ENCODE peak calls at places on chromosome 16, in nine cellular contexts. K, E, B, U, M, S, L, J and G are unnamed samples.

GRCh38 chr16:68644715-68645493 is at the start of gene CDH3:
- DNase-seq in K (peak), E (peak), B (peak), U (no peak), M (peak), S (no peak), L (no peak), J (no peak), G (no peak)

GRCh38 chr16:7746971-7747370 is 414.3 kb downstream of the RBFOX1 start:
- DNase-seq in K (no peak), E (no peak), B (no peak), U (no peak), M (no peak), S (no peak), L (no peak), J (no peak), G (no peak)

GRCh38 chr16:49459953-49460735 is 86.5 kb downstream of the C16orf78 start:
- DNase-seq in K (no peak), E (peak), B (no peak), U (no peak), M (no peak), S (no peak), L (no peak), J (no peak), G (no peak)

GRCh38 chr16:79748629-79749028 is 148.1 kb upstream of the MAF start:
- DNase-seq in K (no peak), E (no peak), B (no peak), U (no peak), M (no peak), S (no peak), L (no peak), J (no peak), G (no peak)

GRCh38 chr16:53089434-53090270 is 34.9 kb downstream of the CHD9 start:
- DNase-seq in K (no peak), E (no peak), B (no peak), U (peak), M (no peak), S (no peak), L (no peak), J (no peak), G (no peak)

GRCh38 chr16:72590179-72590937 is 418.4 kb upstream of the PMFBP1 start:
- DNase-seq in K (no peak), E (no peak), B (no peak), U (no peak), M (peak), S (no peak), L (peak), J (peak), G (peak)

GRCh38 chr16:52680993-52681392 is 134.1 kb upstream of the TOX3 start:
- DNase-seq in K (no peak), E (no peak), B (no peak), U (no peak), M (no peak), S (no peak), L (no peak), J (no peak), G (no peak)

GRCh38 chr16:85514601-85515318 is 98.4 kb upstream of the GSE1 start:
- DNase-seq in K (peak), E (no peak), B (peak), U (peak), M (no peak), S (peak), L (no peak), J (no peak), G (no peak)

GRCh38 chr16:25568991-25569390 is 122.8 kb upstream of the HS3ST4 start:
- DNase-seq in K (no peak), E (no peak), B (no peak), U (no peak), M (no peak), S (no peak), L (no peak), J (no peak), G (no peak)

GRCh38 chr16:24539295-24539849 is at the start of gene RBBP6:
- DNase-seq in K (peak), E (peak), B (peak), U (peak), M (peak), S (peak), L (peak), J (peak), G (peak)
- TF ChIP-seq CTCF in K (peak), E (peak), B (peak), U (no peak), M (peak), S (peak), L (peak), J (peak), G (peak)

DNA sequence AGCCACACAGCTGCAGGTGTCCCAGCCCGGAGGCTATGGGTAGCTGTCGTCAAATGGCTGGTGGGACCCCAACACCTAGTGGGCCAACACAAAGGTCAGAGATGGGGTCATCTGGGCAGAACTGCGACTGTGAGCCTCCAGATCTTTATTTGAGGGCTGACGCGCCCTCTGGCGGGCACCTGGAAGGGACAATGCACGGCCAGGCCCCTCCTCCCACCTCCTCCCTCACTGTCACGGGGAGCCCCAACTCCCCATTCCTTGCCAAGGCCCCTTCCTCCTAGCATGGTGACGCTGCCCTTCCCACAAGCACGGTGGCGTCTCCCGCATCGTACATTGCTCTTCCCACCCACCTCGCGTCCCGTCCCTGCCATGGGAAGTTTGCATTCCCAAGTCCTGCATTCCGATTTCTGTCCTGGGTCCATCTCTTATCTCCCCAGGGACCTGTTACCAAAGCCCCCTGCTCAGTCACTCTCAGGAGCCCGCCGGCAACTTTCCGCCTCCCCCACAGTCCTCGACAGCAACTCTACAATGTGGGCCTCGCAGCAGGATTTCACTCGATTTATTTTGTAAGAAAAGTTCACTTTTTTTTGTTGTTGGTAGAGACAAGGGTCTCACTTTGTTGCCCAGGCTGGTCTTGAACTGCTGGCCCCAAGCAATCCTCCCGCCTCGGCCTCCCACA is 1.0 kb downstream of the TLE7 start:
- DNase-seq in K (no peak), E (no peak), B (peak), U (no peak), M (peak), S (no peak), L (no peak), J (no peak), G (peak)
- TF ChIP-seq CTCF in K (no peak), E (peak), B (no peak), U (no peak), M (peak), S (no peak), L (peak), J (peak), G (peak)

DNA sequence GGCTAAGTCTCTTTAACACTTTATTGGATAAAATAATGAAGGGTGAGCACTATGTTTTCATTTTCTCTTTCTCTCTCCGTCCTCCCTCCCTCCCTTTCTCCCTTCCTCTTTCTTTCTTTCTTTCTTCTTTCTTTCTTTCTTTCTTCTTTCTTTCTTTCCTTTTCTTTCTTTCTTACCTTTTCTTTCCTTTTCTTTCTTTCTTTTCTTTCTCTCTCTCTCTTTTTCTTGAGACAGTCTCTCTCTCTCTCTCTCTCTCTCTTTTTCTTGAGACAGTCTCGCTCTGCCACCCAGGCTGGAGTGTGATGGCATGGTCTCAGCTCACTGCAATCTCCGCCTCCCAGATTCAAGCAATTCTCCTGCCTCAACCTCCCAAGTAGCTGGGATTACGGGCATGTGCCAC is 21.5 kb upstream of the CDR2 start:
- DNase-seq in K (no peak), E (no peak), B (no peak), U (no peak), M (no peak), S (no peak), L (no peak), J (no peak), G (no peak)
- TF ChIP-seq CTCF in K (no peak), E (no peak), B (no peak), U (no peak), M (no peak), S (no peak), L (no peak), J (no peak), G (no peak)

GRCh38 chr16:77064037-77064436 is 127.0 kb upstream of the MON1B start:
- DNase-seq in K (no peak), E (no peak), B (no peak), U (no peak), M (no peak), S (no peak), L (no peak), J (no peak), G (no peak)

GRCh38 chr16:77066896-77067496 is 124.0 kb upstream of the MON1B start:
- DNase-seq in K (no peak), E (no peak), B (no peak), U (no peak), M (no peak), S (no peak), L (no peak), J (no peak), G (no peak)

GRCh38 chr16:77070683-77071082 is 120.3 kb upstream of the MON1B start:
- DNase-seq in K (no peak), E (no peak), B (no peak), U (no peak), M (no peak), S (no peak), L (no peak), J (no peak), G (no peak)

GRCh38 chr16:77068402-77068801 is 122.6 kb upstream of the MON1B start:
- DNase-seq in K (no peak), E (no peak), B (no peak), U (no peak), M (no peak), S (no peak), L (no peak), J (no peak), G (no peak)

DNA sequence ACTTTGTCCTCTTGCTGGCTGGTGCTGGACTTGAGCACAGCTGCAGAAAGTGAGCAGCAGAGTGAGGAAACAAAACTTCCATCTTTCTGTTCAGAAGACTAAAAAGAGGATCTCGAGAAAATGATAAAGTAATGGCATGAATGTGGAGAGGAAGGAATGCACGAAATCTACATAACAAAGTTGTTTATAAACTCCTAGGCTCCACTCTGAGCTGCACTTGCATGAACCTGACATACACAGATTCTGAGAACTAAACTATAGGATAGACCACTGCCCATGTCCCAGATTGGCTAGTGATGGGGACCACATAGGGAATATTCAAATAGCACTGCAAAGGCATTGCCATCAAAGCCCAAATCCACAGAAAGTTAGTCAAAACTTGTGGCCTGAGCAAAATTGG is 121.1 kb upstream of the MON1B start:
- DNase-seq in K (no peak), E (no peak), B (no peak), U (no peak), M (no peak), S (no peak), L (no peak), J (no peak), G (no peak)
- TF ChIP-seq CTCF in K (no peak), E (no peak), B (no peak), U (no peak), M (no peak), S (no peak), L (no peak), J (no peak), G (no peak)

DNA sequence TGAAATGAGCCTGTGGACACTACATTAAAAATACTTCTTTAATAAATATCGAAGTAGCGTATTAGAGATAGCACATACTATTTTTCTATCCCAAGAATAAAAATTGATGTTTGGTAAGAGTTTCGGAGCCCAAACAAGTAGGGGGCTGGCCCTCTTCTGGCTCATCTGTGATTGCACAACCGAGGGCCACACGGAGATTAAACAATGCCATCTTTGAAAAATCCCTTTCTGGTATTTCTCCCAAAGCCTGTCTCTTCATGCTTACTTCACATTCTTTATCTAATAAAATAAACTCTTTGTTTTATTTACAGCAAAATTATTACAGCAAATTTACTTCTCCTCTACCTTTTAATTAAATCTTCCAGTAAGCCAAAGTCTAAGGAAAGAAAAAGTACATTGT is 9.6 kb upstream of the MYH11 start:
- DNase-seq in K (no peak), E (no peak), B (no peak), U (no peak), M (no peak), S (no peak), L (no peak), J (no peak), G (no peak)
- TF ChIP-seq CTCF in K (no peak), E (no peak), B (no peak), U (no peak), M (no peak), S (no peak), L (no peak), J (no peak), G (no peak)

GRCh38 chr16:76650579-76650978 is 373.4 kb downstream of the CNTNAP4 start:
- DNase-seq in K (no peak), E (no peak), B (peak), U (no peak), M (no peak), S (no peak), L (no peak), J (no peak), G (no peak)

GRCh38 chr16:76654421-76654820 is 377.2 kb downstream of the CNTNAP4 start:
- DNase-seq in K (no peak), E (no peak), B (no peak), U (no peak), M (no peak), S (no peak), L (no peak), J (no peak), G (no peak)

GRCh38 chr16:76656951-76657498 is 379.8 kb downstream of the CNTNAP4 start:
- DNase-seq in K (no peak), E (no peak), B (no peak), U (no peak), M (no peak), S (no peak), L (no peak), J (no peak), G (no peak)

DNA sequence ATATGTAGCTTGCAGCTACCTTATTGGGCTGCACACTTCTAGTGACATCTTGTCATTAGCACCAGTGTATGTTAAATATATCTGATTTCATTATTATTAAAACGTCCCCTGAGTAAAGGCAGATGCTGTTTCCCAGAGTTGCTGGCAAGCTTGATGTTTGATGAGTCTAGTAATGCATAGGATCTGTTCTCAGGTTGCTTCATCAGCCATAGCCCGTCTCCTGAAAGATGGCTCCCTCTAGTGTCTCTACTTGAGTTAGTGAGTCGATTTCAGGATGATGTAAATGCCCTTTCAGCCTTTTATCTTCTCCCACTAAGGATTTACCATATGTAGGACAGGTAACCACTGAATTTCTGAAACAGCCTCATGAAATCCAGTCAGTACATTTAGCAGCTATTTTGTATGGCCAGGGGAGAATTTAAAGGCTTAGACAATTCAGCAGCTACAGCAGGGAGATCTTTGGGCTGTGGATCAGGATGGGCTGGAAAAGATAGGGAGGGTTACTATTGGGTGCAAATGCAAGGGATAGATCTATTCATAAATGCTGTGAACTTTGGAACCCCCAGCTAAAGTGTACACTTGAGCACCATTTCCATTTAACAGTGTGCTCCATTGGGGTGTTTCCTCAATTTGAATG is 376.3 kb downstream of the CNTNAP4 start:
- DNase-seq in K (no peak), E (no peak), B (peak), U (no peak), M (peak), S (no peak), L (peak), J (peak), G (peak)
- TF ChIP-seq CTCF in K (peak), E (peak), B (peak), U (peak), M (peak), S (no peak), L (peak), J (peak), G (peak)

GRCh38 chr16:66872927-66873684 is 7.2 kb upstream of the PDP2 start:
- DNase-seq in K (peak), E (peak), B (peak), U (peak), M (peak), S (peak), L (peak), J (peak), G (peak)
- TF ChIP-seq CTCF in K (peak), E (peak), B (peak), U (peak), M (peak), S (peak), L (peak), J (peak), G (peak)

GRCh38 chr16:29915590-29916247 is 10.3 kb downstream of the KCTD13 start:
- DNase-seq in K (no peak), E (no peak), B (no peak), U (no peak), M (no peak), S (no peak), L (no peak), J (no peak), G (no peak)

GRCh38 chr16:29913514-29913913 is 12.5 kb downstream of the KCTD13 start:
- DNase-seq in K (no peak), E (no peak), B (no peak), U (no peak), M (no peak), S (no peak), L (no peak), J (no peak), G (no peak)

GRCh38 chr16:29920690-29921371 is 5.2 kb downstream of the KCTD13 start:
- DNase-seq in K (no peak), E (no peak), B (no peak), U (no peak), M (no peak), S (no peak), L (no peak), J (no peak), G (no peak)

GRCh38 chr16:29912087-29912486 is 11.8 kb downstream of the ASPHD1 start:
- DNase-seq in K (no peak), E (no peak), B (no peak), U (no peak), M (no peak), S (no peak), L (no peak), J (no peak), G (no peak)

DNA sequence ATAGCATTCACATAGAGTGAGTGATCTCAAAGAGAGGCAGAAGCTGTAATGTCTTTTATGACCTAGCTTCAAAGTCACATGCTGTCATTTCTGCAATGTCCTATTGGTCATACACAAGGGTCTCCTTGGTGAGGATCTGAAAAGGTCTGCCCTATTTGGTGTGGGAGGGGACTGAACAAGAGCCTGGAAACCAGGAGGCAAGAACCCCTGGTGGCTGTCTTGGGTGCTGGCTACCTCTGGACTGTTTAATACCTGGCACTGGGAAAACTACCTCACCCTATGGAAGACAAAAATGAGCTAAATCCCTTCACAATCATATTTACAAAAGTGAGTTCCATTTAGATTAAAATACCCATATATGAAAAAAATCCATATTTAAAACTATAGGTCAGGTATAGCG is 9.0 kb downstream of the KCTD13 start:
- DNase-seq in K (no peak), E (no peak), B (no peak), U (no peak), M (no peak), S (no peak), L (no peak), J (no peak), G (no peak)
- TF ChIP-seq CTCF in K (no peak), E (no peak), B (no peak), U (no peak), M (no peak), S (no peak), L (no peak), J (no peak), G (no peak)

DNA sequence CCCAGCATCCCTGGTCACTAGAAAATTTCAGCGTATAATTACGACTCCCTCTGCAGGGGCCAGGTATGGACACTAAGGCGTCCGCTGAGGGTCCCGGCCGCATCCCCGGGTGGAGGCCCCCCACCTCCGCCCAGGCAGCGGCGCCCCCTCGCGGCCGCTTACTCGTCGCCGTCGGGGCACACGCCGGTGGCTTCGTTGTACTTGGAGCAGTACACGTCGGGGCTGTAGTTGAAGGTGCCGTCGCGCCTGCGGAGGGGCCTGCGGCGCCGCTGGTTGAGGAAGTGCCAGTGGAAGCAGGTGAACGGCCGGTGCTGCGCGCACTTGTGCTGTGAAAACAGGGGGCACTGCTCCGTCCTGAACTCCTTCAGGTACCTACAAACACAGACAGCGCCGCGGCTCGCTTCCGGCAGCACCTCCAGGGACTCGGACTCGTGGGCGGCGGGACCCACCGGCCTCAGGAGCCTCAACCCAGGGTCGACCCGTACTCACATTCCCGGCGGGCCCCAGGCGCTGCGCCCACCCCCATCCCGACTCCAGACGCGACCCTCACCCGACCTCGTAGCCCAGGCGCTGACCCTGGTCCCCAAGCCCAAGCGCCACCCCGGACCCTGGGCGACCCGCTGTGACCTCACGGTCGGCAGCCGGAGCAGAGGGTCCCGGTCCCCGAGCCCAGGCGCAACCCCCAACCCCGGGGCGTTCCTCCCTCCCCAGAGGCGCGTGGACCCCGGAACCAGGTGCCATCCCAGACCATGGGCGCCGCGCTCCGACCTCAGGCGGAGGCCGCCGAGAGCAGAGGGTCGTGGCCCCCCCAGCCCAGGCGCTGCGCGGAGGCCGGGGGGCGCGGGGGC is 596 bp downstream of the UNKL start:
- DNase-seq in K (peak), E (peak), B (peak), U (peak), M (peak), S (no peak), L (peak), J (peak), G (peak)
- TF ChIP-seq CTCF in K (peak), E (peak), B (peak), U (peak), M (peak), S (peak), L (peak), J (peak), G (peak)